ENCODE peak calls at places on chromosomes 12 and 14, in six cellular contexts. One of them, this sample, is unnamed.
A peak's percentile ranks its signal among the peaks of the same experiment; 100 is the strongest.

GRCh38 chr12:127594351-127594970 is 672.5 kb upstream of the TMEM132C start:
- DNase-seq in cardiac muscle cell: no peak
- DNase-seq in T-helper 1 cell: no peak
- DNase-seq in lung: no peak
- DNase-seq in hypothalamus: no peak
- DNase-seq in pancreas: no peak
- DNase-seq in this sample: no peak

GRCh38 chr12:124637586-124637985 is 70.2 kb upstream of the NCOR2 start:
- DNase-seq in cardiac muscle cell: no peak
- DNase-seq in T-helper 1 cell: no peak
- DNase-seq in hypothalamus: no peak
- DNase-seq in pancreas: peak; percentile 46
- DNase-seq in lung: no peak
- DNase-seq in this sample: no peak

GRCh38 chr14:51552275-51552674 is 99.4 kb upstream of the FRMD6 start:
- DNase-seq in T-helper 1 cell: no peak
- DNase-seq in hypothalamus: no peak
- DNase-seq in pancreas: no peak
- DNase-seq in cardiac muscle cell: no peak
- DNase-seq in lung: no peak
- DNase-seq in this sample: no peak

GRCh38 chr14:103625361-103626095 is 3.5 kb upstream of the KLC1 start:
- DNase-seq in pancreas: no peak
- DNase-seq in T-helper 1 cell: peak; percentile 29
- DNase-seq in hypothalamus: no peak
- DNase-seq in lung: no peak
- DNase-seq in cardiac muscle cell: no peak
- DNase-seq in this sample: peak; percentile 9

GRCh38 chr14:104697892-104698583 is 8.6 kb downstream of the INF2 start:
- DNase-seq in cardiac muscle cell: no peak
- DNase-seq in lung: no peak
- DNase-seq in hypothalamus: no peak
- DNase-seq in pancreas: no peak
- DNase-seq in T-helper 1 cell: no peak
- DNase-seq in this sample: peak; percentile 55

GRCh38 chr12:120367252-120367923 is 1.6 kb downstream of the MSI1 start:
- DNase-seq in T-helper 1 cell: no peak
- DNase-seq in pancreas: no peak
- DNase-seq in hypothalamus: no peak
- DNase-seq in lung: no peak
- DNase-seq in cardiac muscle cell: no peak
- DNase-seq in this sample: no peak

GRCh38 chr14:32352631-32353030 is 23.5 kb downstream of the AKAP6 start:
- DNase-seq in cardiac muscle cell: peak; percentile 19
- DNase-seq in pancreas: no peak
- DNase-seq in T-helper 1 cell: no peak
- DNase-seq in hypothalamus: no peak
- DNase-seq in lung: no peak
- DNase-seq in this sample: no peak

GRCh38 chr12:18358077-18358476 is 96.8 kb downstream of the PIK3C2G start:
- DNase-seq in hypothalamus: no peak
- DNase-seq in lung: no peak
- DNase-seq in cardiac muscle cell: no peak
- DNase-seq in pancreas: no peak
- DNase-seq in T-helper 1 cell: no peak
- DNase-seq in this sample: no peak

GRCh38 chr14:99729991-99730875 is 46.1 kb downstream of the CYP46A1 start:
- DNase-seq in hypothalamus: peak; percentile 28
- DNase-seq in pancreas: peak; percentile 87
- DNase-seq in lung: peak; percentile 65
- DNase-seq in cardiac muscle cell: no peak
- DNase-seq in T-helper 1 cell: peak; percentile 34
- DNase-seq in this sample: peak; percentile 88

GRCh38 chr12:16349132-16349463 is 1.7 kb downstream of the MGST1 start:
- DNase-seq in lung: peak; percentile 68
- DNase-seq in T-helper 1 cell: no peak
- DNase-seq in pancreas: no peak
- DNase-seq in hypothalamus: no peak
- DNase-seq in cardiac muscle cell: peak; percentile 96
- DNase-seq in this sample: no peak

GRCh38 chr12:125503128-125503527 is 437.9 kb downstream of the AACS start:
- DNase-seq in lung: no peak
- DNase-seq in cardiac muscle cell: no peak
- DNase-seq in pancreas: no peak
- DNase-seq in T-helper 1 cell: no peak
- DNase-seq in hypothalamus: no peak
- DNase-seq in this sample: no peak

GRCh38 chr12:5586201-5586600 is 154.3 kb downstream of the NTF3 start:
- DNase-seq in lung: no peak
- DNase-seq in hypothalamus: no peak
- DNase-seq in T-helper 1 cell: no peak
- DNase-seq in pancreas: no peak
- DNase-seq in cardiac muscle cell: peak; percentile 36
- DNase-seq in this sample: no peak

GRCh38 chr14:80926706-80927384 is 14.7 kb downstream of the CEP128 start:
- DNase-seq in lung: no peak
- DNase-seq in pancreas: peak; percentile 8
- DNase-seq in cardiac muscle cell: peak; percentile 27
- DNase-seq in T-helper 1 cell: no peak
- DNase-seq in hypothalamus: no peak
- DNase-seq in this sample: no peak

GRCh38 chr12:32947203-32947795 is 50.7 kb upstream of the PKP2 start:
- DNase-seq in lung: no peak
- DNase-seq in T-helper 1 cell: no peak
- DNase-seq in cardiac muscle cell: peak; percentile 34
- DNase-seq in pancreas: no peak
- DNase-seq in hypothalamus: no peak
- DNase-seq in this sample: no peak

GRCh38 chr14:71396050-71396677 is 488.9 kb downstream of the PCNX1 start:
- DNase-seq in cardiac muscle cell: no peak
- DNase-seq in pancreas: no peak
- DNase-seq in T-helper 1 cell: no peak
- DNase-seq in hypothalamus: no peak
- DNase-seq in lung: no peak
- DNase-seq in this sample: no peak

GRCh38 chr14:98136420-98136819 is 1135.6 kb downstream of the BCL11B start:
- DNase-seq in pancreas: no peak
- DNase-seq in T-helper 1 cell: no peak
- DNase-seq in hypothalamus: no peak
- DNase-seq in lung: no peak
- DNase-seq in cardiac muscle cell: no peak
- DNase-seq in this sample: no peak

GRCh38 chr12:30996255-30996654 is 69.7 kb downstream of the TSPAN11 start:
- DNase-seq in lung: no peak
- DNase-seq in cardiac muscle cell: peak; percentile 67
- DNase-seq in hypothalamus: no peak
- DNase-seq in pancreas: no peak
- DNase-seq in T-helper 1 cell: no peak
- DNase-seq in this sample: no peak

GRCh38 chr12:7221486-7221885 is 32.0 kb downstream of the PEX5 start:
- DNase-seq in pancreas: no peak
- DNase-seq in lung: no peak
- DNase-seq in T-helper 1 cell: no peak
- DNase-seq in hypothalamus: no peak
- DNase-seq in cardiac muscle cell: no peak
- DNase-seq in this sample: no peak

GRCh38 chr14:56199095-56199975 is 81.1 kb downstream of the PELI2 start:
- DNase-seq in hypothalamus: no peak
- DNase-seq in T-helper 1 cell: no peak
- DNase-seq in pancreas: no peak
- DNase-seq in lung: no peak
- DNase-seq in cardiac muscle cell: peak; percentile 98
- DNase-seq in this sample: no peak

GRCh38 chr12:25957898-25958253 is 606 bp upstream of the RASSF8 start:
- DNase-seq in hypothalamus: no peak
- DNase-seq in cardiac muscle cell: peak; percentile 81
- DNase-seq in T-helper 1 cell: no peak
- DNase-seq in pancreas: no peak
- DNase-seq in lung: no peak
- DNase-seq in this sample: no peak

GRCh38 chr12:116551952-116552749 is 7.0 kb upstream of the MAP1LC3B2 start:
- DNase-seq in T-helper 1 cell: no peak
- DNase-seq in pancreas: no peak
- DNase-seq in cardiac muscle cell: peak; percentile 77
- DNase-seq in lung: no peak
- DNase-seq in hypothalamus: no peak
- DNase-seq in this sample: no peak

GRCh38 chr14:57847096-57847495 is 18.8 kb downstream of the SLC35F4 start:
- DNase-seq in pancreas: no peak
- DNase-seq in hypothalamus: no peak
- DNase-seq in T-helper 1 cell: no peak
- DNase-seq in cardiac muscle cell: no peak
- DNase-seq in lung: no peak
- DNase-seq in this sample: no peak

GRCh38 chr14:95190857-95191256 is 33.5 kb upstream of the DICER1 start:
- DNase-seq in hypothalamus: no peak
- DNase-seq in lung: no peak
- DNase-seq in T-helper 1 cell: no peak
- DNase-seq in pancreas: no peak
- DNase-seq in cardiac muscle cell: no peak
- DNase-seq in this sample: no peak

GRCh38 chr12:5584776-5585560 is 153.1 kb downstream of the NTF3 start:
- DNase-seq in lung: no peak
- DNase-seq in cardiac muscle cell: no peak
- DNase-seq in T-helper 1 cell: no peak
- DNase-seq in hypothalamus: no peak
- DNase-seq in pancreas: no peak
- DNase-seq in this sample: no peak

This sample was measured in head of caudate nucleus.